ENCODE peak calls at places on chromosomes 3 and 15, in eight cellular contexts. T, A, H, G, X, D, L and Z are unnamed samples.

GRCh38 chr3:41304603-41305002 is 105.3 kb downstream of the CTNNB1 start:
- DNase-seq in T (peak), A (no peak), H (peak), G (no peak), X (no peak), D (no peak), L (no peak), Z (peak)

GRCh38 chr3:119305271-119305670 is 11.1 kb downstream of the ARHGAP31 start:
- DNase-seq in T (no peak), A (no peak), H (no peak), G (no peak), X (no peak), D (no peak), L (no peak), Z (peak)

GRCh38 chr3:26307192-26307591 is 315.4 kb upstream of the LRRC3B start:
- DNase-seq in T (no peak), A (no peak), H (no peak), G (no peak), X (no peak), D (no peak), L (no peak), Z (no peak)

GRCh38 chr15:87735536-87735935 is 521.0 kb downstream of the NTRK3 start:
- DNase-seq in T (no peak), A (no peak), H (no peak), G (no peak), X (no peak), D (no peak), L (peak), Z (no peak)

GRCh38 chr3:130276203-130276803 is 69.2 kb upstream of the COL6A5 start:
- DNase-seq in T (peak), A (peak), H (peak), G (peak), X (peak), D (no peak), L (no peak), Z (peak)

GRCh38 chr3:195101927-195102608 is 168.9 kb downstream of the XXYLT1 start:
- DNase-seq in T (no peak), A (no peak), H (no peak), G (no peak), X (no peak), D (no peak), L (no peak), Z (no peak)

GRCh38 chr3:185411133-185411532 is 48.2 kb downstream of the MAP3K13 start:
- DNase-seq in T (peak), A (no peak), H (no peak), G (no peak), X (no peak), D (no peak), L (no peak), Z (no peak)

GRCh38 chr15:59290311-59291213 is 82.1 kb downstream of the MYO1E start:
- DNase-seq in T (no peak), A (peak), H (no peak), G (no peak), X (peak), D (no peak), L (no peak), Z (no peak)

GRCh38 chr15:35306361-35306981 is 221.4 kb upstream of the NANOGP8 start:
- DNase-seq in T (peak), A (no peak), H (peak), G (no peak), X (peak), D (no peak), L (no peak), Z (peak)

GRCh38 chr3:9349321-9350117 is 13.3 kb upstream of the THUMPD3 start:
- DNase-seq in T (peak), A (no peak), H (peak), G (no peak), X (peak), D (no peak), L (no peak), Z (peak)

GRCh38 chr3:185175370-185175987 is 22.6 kb upstream of the C3orf70 start:
- DNase-seq in T (peak), A (no peak), H (peak), G (no peak), X (peak), D (peak), L (peak), Z (peak)

GRCh38 chr3:25783661-25784512 is 644 bp upstream of the NGLY1 start:
- DNase-seq in T (peak), A (peak), H (peak), G (no peak), X (peak), D (no peak), L (no peak), Z (peak)

GRCh38 chr15:58877999-58878825 is 55.3 kb downstream of the SLTM start:
- DNase-seq in T (no peak), A (no peak), H (no peak), G (no peak), X (no peak), D (no peak), L (no peak), Z (no peak)

GRCh38 chr3:24060055-24060454 is 115.0 kb downstream of the NR1D2 start:
- DNase-seq in T (peak), A (no peak), H (peak), G (no peak), X (no peak), D (no peak), L (no peak), Z (peak)

GRCh38 chr15:39095218-39095879 is 485.5 kb upstream of the THBS1 start:
- DNase-seq in T (no peak), A (no peak), H (no peak), G (no peak), X (no peak), D (no peak), L (no peak), Z (no peak)

GRCh38 chr3:79521221-79521848 is 246.5 kb downstream of the ROBO1 start:
- DNase-seq in T (peak), A (peak), H (peak), G (no peak), X (peak), D (no peak), L (no peak), Z (peak)

GRCh38 chr3:66267031-66267430 is 46.2 kb downstream of the SLC25A26 start:
- DNase-seq in T (no peak), A (peak), H (no peak), G (no peak), X (no peak), D (no peak), L (no peak), Z (no peak)

GRCh38 chr3:156035158-156035557 is 85.2 kb upstream of the KCNAB1 start:
- DNase-seq in T (no peak), A (no peak), H (no peak), G (no peak), X (no peak), D (no peak), L (no peak), Z (no peak)

GRCh38 chr3:172355836-172356235 is 92.4 kb downstream of the GHSR start:
- DNase-seq in T (peak), A (no peak), H (peak), G (peak), X (no peak), D (no peak), L (no peak), Z (peak)

GRCh38 chr15:100951965-100952364 is 32.8 kb downstream of the LRRK1 start:
- DNase-seq in T (no peak), A (no peak), H (no peak), G (no peak), X (no peak), D (no peak), L (no peak), Z (no peak)

GRCh38 chr15:25323420-25323819 is 115.4 kb downstream of the UBE3A start:
- DNase-seq in T (no peak), A (no peak), H (no peak), G (no peak), X (no peak), D (no peak), L (no peak), Z (no peak)

GRCh38 chr3:159616234-159616825 is 372.3 kb upstream of the IL12A start:
- DNase-seq in T (peak), A (no peak), H (peak), G (no peak), X (no peak), D (peak), L (no peak), Z (peak)

GRCh38 chr3:55000546-55000945 is 72.7 kb upstream of the LRTM1 start:
- DNase-seq in T (peak), A (no peak), H (peak), G (peak), X (no peak), D (no peak), L (no peak), Z (peak)

GRCh38 chr15:61112231-61112630 is 116.9 kb downstream of the RORA start:
- DNase-seq in T (no peak), A (no peak), H (no peak), G (no peak), X (peak), D (no peak), L (no peak), Z (no peak)

GRCh38 chr3:124235446-124235845 is 243.5 kb upstream of the ROPN1 start:
- DNase-seq in T (no peak), A (no peak), H (no peak), G (no peak), X (no peak), D (no peak), L (no peak), Z (no peak)

GRCh38 chr3:17841190-17841828 is 98.9 kb upstream of the TBC1D5 start:
- DNase-seq in T (peak), A (peak), H (peak), G (peak), X (peak), D (peak), L (peak), Z (peak)

GRCh38 chr15:82871577-82872484 is 62.4 kb downstream of the WHAMM start:
- DNase-seq in T (no peak), A (no peak), H (no peak), G (no peak), X (no peak), D (no peak), L (no peak), Z (no peak)

GRCh38 chr3:50542177-50543034 is 25.1 kb downstream of the C3orf18 start:
- DNase-seq in T (peak), A (peak), H (peak), G (peak), X (peak), D (peak), L (peak), Z (peak)

GRCh38 chr3:193665370-193665989 is 72.5 kb downstream of the OPA1 start:
- DNase-seq in T (peak), A (peak), H (no peak), G (peak), X (peak), D (no peak), L (no peak), Z (peak)

GRCh38 chr3:191566469-191566868 is 105.5 kb downstream of the PYDC2 start:
- DNase-seq in T (no peak), A (no peak), H (no peak), G (no peak), X (no peak), D (no peak), L (no peak), Z (no peak)

GRCh38 chr3:3907023-3907422 is 107.8 kb downstream of the LRRN1 start:
- DNase-seq in T (no peak), A (no peak), H (no peak), G (no peak), X (no peak), D (no peak), L (no peak), Z (no peak)

GRCh38 chr15:87268675-87269074 is 987.9 kb downstream of the NTRK3 start:
- DNase-seq in T (no peak), A (no peak), H (no peak), G (peak), X (no peak), D (no peak), L (no peak), Z (no peak)

GRCh38 chr3:186502138-186502941 is 41.8 kb downstream of the CRYGS start:
- DNase-seq in T (no peak), A (no peak), H (no peak), G (no peak), X (no peak), D (no peak), L (no peak), Z (peak)

GRCh38 chr3:23834082-23834870 is 28.5 kb downstream of the UBE2E1 start:
- DNase-seq in T (no peak), A (peak), H (no peak), G (no peak), X (peak), D (no peak), L (no peak), Z (peak)

GRCh38 chr15:49423906-49424520 is 971 bp downstream of the FGF7 start:
- DNase-seq in T (no peak), A (no peak), H (no peak), G (no peak), X (no peak), D (no peak), L (no peak), Z (peak)

GRCh38 chr15:49423021-49423420 is at the start of gene FGF7:
- DNase-seq in T (peak), A (peak), H (no peak), G (peak), X (no peak), D (no peak), L (no peak), Z (peak)

GRCh38 chr15:49421991-49422390 is 1.1 kb upstream of the FGF7 start:
- DNase-seq in T (peak), A (peak), H (peak), G (peak), X (peak), D (peak), L (peak), Z (peak)

GRCh38 chr15:49427369-49427768 is 4.3 kb downstream of the FGF7 start:
- DNase-seq in T (no peak), A (no peak), H (no peak), G (no peak), X (no peak), D (no peak), L (no peak), Z (no peak)

DNA sequence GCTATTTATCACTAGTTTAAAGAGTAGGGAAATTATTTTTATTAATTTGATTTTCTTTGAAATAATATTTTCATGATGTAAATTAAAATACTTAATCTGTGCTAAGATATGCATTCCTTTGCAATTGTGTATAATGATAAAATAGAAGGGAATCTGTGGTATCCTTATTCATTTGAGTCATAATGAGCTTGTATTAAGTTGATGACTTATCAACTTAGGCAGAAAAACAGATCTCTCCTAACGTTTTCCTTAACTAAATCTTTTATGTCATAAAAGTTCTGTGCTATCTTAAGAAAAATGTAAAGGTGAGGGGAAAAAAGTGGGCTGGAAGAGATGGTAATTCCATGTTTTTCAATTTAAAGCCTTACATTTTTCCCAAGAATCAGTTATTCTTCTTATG is 1.9 kb downstream of the FGF7 start:
- DNase-seq in T (peak), A (no peak), H (no peak), G (no peak), X (no peak), D (no peak), L (no peak), Z (no peak)
- H3K4me3 ChIP-seq in T (peak), A (no peak), H (peak), G (peak), X (no peak), D (peak), L (peak), Z (peak)

GRCh38 chr3:174352227-174352626 is 506.9 kb upstream of the NAALADL2 start:
- DNase-seq in T (no peak), A (no peak), H (no peak), G (no peak), X (no peak), D (no peak), L (no peak), Z (no peak)

GRCh38 chr3:174356596-174356995 is 502.5 kb upstream of the NAALADL2 start:
- DNase-seq in T (no peak), A (no peak), H (no peak), G (no peak), X (no peak), D (no peak), L (no peak), Z (no peak)

GRCh38 chr3:174358252-174358651 is 500.9 kb upstream of the NAALADL2 start:
- DNase-seq in T (peak), A (no peak), H (no peak), G (no peak), X (no peak), D (no peak), L (no peak), Z (no peak)

DNA sequence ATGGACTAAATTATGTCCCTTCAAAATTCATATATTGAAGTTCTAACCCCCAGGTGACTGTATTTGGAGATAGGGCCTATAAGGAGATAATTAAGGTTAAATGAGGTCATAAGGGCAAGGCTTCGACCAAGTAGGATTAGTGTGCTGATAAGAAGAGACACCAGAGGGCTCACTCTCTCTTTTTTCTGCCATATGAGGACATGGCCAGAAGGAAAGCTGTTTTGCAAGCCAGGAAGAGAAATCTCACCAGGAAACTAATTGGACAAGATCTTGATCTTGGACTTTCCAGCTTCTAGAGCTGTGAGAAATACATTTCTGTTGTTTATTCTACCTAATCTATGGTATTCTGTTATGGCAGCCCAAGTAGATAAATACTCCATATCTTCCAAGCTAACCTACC is 503.6 kb upstream of the NAALADL2 start:
- DNase-seq in T (peak), A (peak), H (no peak), G (no peak), X (peak), D (no peak), L (no peak), Z (peak)
- TF ChIP-seq CTCF in T (no peak), A (peak), H (peak), G (peak), X (peak), D (peak), L (no peak), Z (peak)

DNA sequence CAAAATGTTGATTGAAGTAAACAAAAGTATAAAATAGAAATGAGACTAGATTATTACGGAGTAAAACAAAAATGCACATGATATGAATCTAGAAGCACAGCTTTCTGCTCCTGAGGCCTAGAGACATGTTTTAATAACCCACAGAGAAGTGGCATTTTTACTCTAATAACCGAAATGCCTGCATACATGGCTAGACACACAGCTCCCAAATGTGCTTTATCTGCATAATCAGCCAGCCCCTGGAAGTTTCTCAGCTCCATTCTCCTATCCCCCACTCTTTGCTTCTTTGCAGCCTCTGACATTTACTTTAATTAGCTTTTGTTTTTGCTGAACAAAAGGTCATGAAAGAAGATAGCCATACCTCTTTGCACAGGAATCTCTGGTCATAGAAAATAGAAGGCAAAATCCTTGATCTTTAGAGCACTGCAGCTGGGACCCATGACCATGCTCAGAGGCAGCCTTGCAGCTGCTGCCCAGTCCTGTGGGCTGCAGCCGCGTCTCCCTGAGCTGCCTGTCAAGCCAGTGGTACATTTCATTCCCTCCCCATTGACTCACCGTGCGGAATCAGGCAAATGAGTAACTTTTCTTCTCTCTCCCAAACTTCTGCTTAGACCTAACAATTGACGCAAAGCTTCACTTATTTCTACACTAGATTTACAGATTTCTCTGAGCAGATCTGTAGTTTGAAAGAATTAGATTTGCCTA is at the start of gene VEPH1:
- DNase-seq in T (peak), A (no peak), H (peak), G (peak), X (no peak), D (no peak), L (no peak), Z (peak)
- H3K4me3 ChIP-seq in T (no peak), A (no peak), H (no peak), G (no peak), X (no peak), D (no peak), L (no peak), Z (no peak)

GRCh38 chr15:42373274-42373673 is 14.0 kb downstream of the CAPN3 start:
- DNase-seq in T (no peak), A (no peak), H (no peak), G (no peak), X (no peak), D (peak), L (no peak), Z (no peak)

GRCh38 chr15:42374810-42375209 is 15.5 kb downstream of the CAPN3 start:
- DNase-seq in T (no peak), A (no peak), H (no peak), G (no peak), X (no peak), D (no peak), L (no peak), Z (no peak)

GRCh38 chr15:42368096-42368495 is 8.8 kb downstream of the CAPN3 start:
- DNase-seq in T (no peak), A (no peak), H (no peak), G (no peak), X (no peak), D (no peak), L (no peak), Z (no peak)

GRCh38 chr15:42373936-42374335 is 14.6 kb downstream of the CAPN3 start:
- DNase-seq in T (no peak), A (no peak), H (no peak), G (no peak), X (no peak), D (no peak), L (no peak), Z (no peak)

DNA sequence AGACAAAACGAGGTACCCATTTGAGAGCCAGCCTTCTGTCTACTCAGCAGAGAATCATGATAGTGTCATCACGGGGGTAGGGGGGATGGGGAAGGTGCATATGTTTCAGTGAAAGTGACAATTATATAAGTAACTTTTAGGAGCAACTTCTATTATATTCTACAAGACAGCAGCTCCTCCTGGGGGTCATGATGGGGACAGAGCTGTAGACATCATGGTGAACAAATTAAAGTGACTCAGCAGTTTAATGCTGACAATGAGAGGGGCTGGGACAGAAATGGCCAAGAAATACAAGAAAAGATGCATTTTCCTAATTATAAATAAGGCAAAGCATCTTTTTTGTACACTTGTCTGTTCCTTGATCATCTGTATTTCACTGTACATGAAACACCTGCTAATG is 11.8 kb downstream of the CAPN3 start:
- DNase-seq in T (peak), A (peak), H (peak), G (no peak), X (no peak), D (no peak), L (no peak), Z (peak)
- TF ChIP-seq CTCF in T (peak), A (peak), H (no peak), G (peak), X (no peak), D (no peak), L (no peak), Z (peak)